ENCODE peak calls at places on chromosome 1, in six cellular contexts. R, I, X, E, B and H are unnamed samples.

GRCh38 chr1:58779837-58780585 is 3.8 kb downstream of the JUN start:
- DNase-seq in R (no peak), I (peak; percentile 85), X (peak; percentile 93), E (no peak), B (peak; percentile 77), H (no peak)

GRCh38 chr1:205633421-205633976 is 1.7 kb upstream of the ELK4 start:
- DNase-seq in R (no peak), I (no peak), X (peak; percentile 33), E (peak; percentile 28), B (peak; percentile 52), H (no peak)

GRCh38 chr1:154221815-154222081 is 993 bp downstream of the UBAP2L start:
- DNase-seq in R (no peak), I (no peak), X (peak; percentile 69), E (no peak), B (peak; percentile 59), H (no peak)

GRCh38 chr1:6646499-6647148 is 22.0 kb downstream of the THAP3 start:
- DNase-seq in R (no peak), I (no peak), X (peak; percentile 68), E (peak; percentile 50), B (peak; percentile 47), H (no peak)

GRCh38 chr1:227545361-227545760 is 18.0 kb upstream of the ZNF678 start:
- DNase-seq in R (no peak), I (no peak), X (no peak), E (no peak), B (no peak), H (no peak)

GRCh38 chr1:83493633-83494032 is 505.3 kb downstream of the TTLL7 start:
- DNase-seq in R (no peak), I (no peak), X (no peak), E (no peak), B (no peak), H (no peak)

GRCh38 chr1:41745022-41745421 is 173.7 kb downstream of the HIVEP3 start:
- DNase-seq in R (no peak), I (no peak), X (no peak), E (no peak), B (no peak), H (no peak)

GRCh38 chr1:30733520-30733919 is 10.1 kb upstream of the MATN1 start:
- DNase-seq in R (no peak), I (no peak), X (no peak), E (peak; percentile 60), B (no peak), H (no peak)

GRCh38 chr1:118785246-118785645 is 202.9 kb downstream of the TBX15 start:
- DNase-seq in R (no peak), I (no peak), X (no peak), E (peak; percentile 2), B (peak; percentile 16), H (no peak)

GRCh38 chr1:149936992-149937705 is 470 bp upstream of the MTMR11 start:
- DNase-seq in R (no peak), I (no peak), X (peak; percentile 44), E (peak; percentile 83), B (peak; percentile 66), H (no peak)

GRCh38 chr1:190478193-190479007 is 736 bp upstream of the BRINP3 start:
- DNase-seq in R (no peak), I (peak; percentile 74), X (no peak), E (no peak), B (peak; percentile 29), H (no peak)

GRCh38 chr1:36876990-36877389 is 157.3 kb downstream of the GRIK3 start:
- DNase-seq in R (no peak), I (no peak), X (no peak), E (no peak), B (no peak), H (no peak)

GRCh38 chr1:225813250-225813964 is 3.5 kb downstream of the EPHX1 start:
- DNase-seq in R (no peak), I (peak; percentile 74), X (no peak), E (no peak), B (no peak), H (no peak)

GRCh38 chr1:234768171-234768568 is 158.2 kb upstream of the IRF2BP2 start:
- DNase-seq in R (no peak), I (no peak), X (no peak), E (no peak), B (no peak), H (no peak)

GRCh38 chr1:68963353-68963752 is 466.5 kb upstream of the DEPDC1 start:
- DNase-seq in R (no peak), I (no peak), X (no peak), E (no peak), B (no peak), H (no peak)

GRCh38 chr1:239987103-239987745 is 104.5 kb upstream of the FMN2 start:
- DNase-seq in R (no peak), I (peak; percentile 8), X (peak; percentile 66), E (peak; percentile 31), B (peak; percentile 55), H (no peak)

GRCh38 chr1:63453232-63453631 is 69.8 kb downstream of the ITGB3BP start:
- DNase-seq in R (no peak), I (no peak), X (no peak), E (no peak), B (no peak), H (no peak)

GRCh38 chr1:170221031-170221430 is 75.3 kb downstream of the NTMT2 start:
- DNase-seq in R (no peak), I (no peak), X (no peak), E (no peak), B (no peak), H (no peak)

GRCh38 chr1:23601104-23601967 is 42.0 kb upstream of the ID3 start:
- DNase-seq in R (no peak), I (no peak), X (no peak), E (no peak), B (no peak), H (peak; percentile 21)

GRCh38 chr1:246631426-246631825 is 65.2 kb downstream of the CNST start:
- DNase-seq in R (no peak), I (no peak), X (no peak), E (no peak), B (peak; percentile 75), H (no peak)

GRCh38 chr1:248817065-248817464 is 8.7 kb downstream of the SH3BP5L start:
- DNase-seq in R (no peak), I (no peak), X (no peak), E (no peak), B (no peak), H (no peak)

GRCh38 chr1:220564216-220564615 is 36.3 kb downstream of the MARK1 start:
- DNase-seq in R (no peak), I (no peak), X (no peak), E (no peak), B (no peak), H (no peak)

GRCh38 chr1:92536593-92537332 is 50.0 kb upstream of the GFI1 start:
- DNase-seq in R (no peak), I (no peak), X (no peak), E (peak; percentile 40), B (peak; percentile 22), H (peak; percentile 4)

GRCh38 chr1:59178339-59178744 is 118.6 kb upstream of the FGGY start:
- DNase-seq in R (no peak), I (no peak), X (no peak), E (no peak), B (peak; percentile 34), H (no peak)

GRCh38 chr1:2395245-2395644 is 3.6 kb downstream of the RER1 start:
- DNase-seq in R (no peak), I (no peak), X (no peak), E (no peak), B (no peak), H (no peak)

GRCh38 chr1:52424238-52424637 is 19.8 kb downstream of the PRPF38A start:
- DNase-seq in R (no peak), I (no peak), X (no peak), E (no peak), B (peak; percentile 29), H (peak; percentile 34)

GRCh38 chr1:7899741-7900140 is 40.9 kb downstream of the TNFRSF9 start:
- DNase-seq in R (no peak), I (no peak), X (no peak), E (no peak), B (peak; percentile 57), H (no peak)

GRCh38 chr1:108209456-108210108 is 9.4 kb upstream of the SLC25A24 start:
- DNase-seq in R (no peak), I (no peak), X (no peak), E (no peak), B (no peak), H (no peak)

GRCh38 chr1:109158433-109158832 is 44.5 kb downstream of the ELAPOR1 start:
- DNase-seq in R (no peak), I (peak; percentile 66), X (no peak), E (no peak), B (no peak), H (no peak)

GRCh38 chr1:89945852-89946476 is 48.9 kb upstream of the ZNF326 start:
- DNase-seq in R (no peak), I (no peak), X (no peak), E (no peak), B (peak; percentile 67), H (no peak)

GRCh38 chr1:234503193-234504050 is 24.4 kb upstream of the TARBP1 start:
- DNase-seq in R (no peak), I (no peak), X (no peak), E (no peak), B (no peak), H (no peak)

GRCh38 chr1:108747128-108747827 is 804 bp downstream of the STXBP3 start:
- DNase-seq in R (no peak), I (peak; percentile 62), X (peak; percentile 92), E (peak; percentile 56), B (peak; percentile 89), H (peak; percentile 7)